ENCODE peak calls at places on chromosomes 6 and 20, in eight cellular contexts. One of them, this sample, is unnamed.

GRCh38 chr6:81215092-81215432 is 537.4 kb downstream of the TENT5A start:
- DNase-seq in iris pigment epithelial cell: no peak
- DNase-seq in Panc1: no peak
- DNase-seq in NCI-H82: no peak
- DNase-seq in GM04504: no peak
- DNase-seq in progenitor cell of endocrine pancreas: no peak
- DNase-seq in GDM1: no peak
- DNase-seq in activated gamma-delta T cell treated with Interleukin-2 at 50 U/mL for 16 hours: no peak
- DNase-seq in this sample: no peak

GRCh38 chr6:11604215-11604614 is 66.7 kb downstream of the TMEM170B start:
- DNase-seq in iris pigment epithelial cell: no peak
- DNase-seq in Panc1: no peak
- DNase-seq in NCI-H82: no peak
- DNase-seq in GM04504: no peak
- DNase-seq in progenitor cell of endocrine pancreas: no peak
- DNase-seq in GDM1: no peak
- DNase-seq in activated gamma-delta T cell treated with Interleukin-2 at 50 U/mL for 16 hours: no peak
- DNase-seq in this sample: no peak

GRCh38 chr6:170454512-170455285 is 98.4 kb downstream of the PSMB1 start:
- DNase-seq in iris pigment epithelial cell: no peak
- DNase-seq in Panc1: no peak
- DNase-seq in NCI-H82: no peak
- DNase-seq in GM04504: no peak
- DNase-seq in progenitor cell of endocrine pancreas: no peak
- DNase-seq in GDM1: no peak
- DNase-seq in activated gamma-delta T cell treated with Interleukin-2 at 50 U/mL for 16 hours: no peak
- DNase-seq in this sample: no peak

GRCh38 chr20:6884114-6884513 is 116.6 kb downstream of the BMP2 start:
- DNase-seq in iris pigment epithelial cell: no peak
- DNase-seq in Panc1: no peak
- DNase-seq in NCI-H82: no peak
- DNase-seq in GM04504: no peak
- DNase-seq in progenitor cell of endocrine pancreas: no peak
- DNase-seq in GDM1: no peak
- DNase-seq in activated gamma-delta T cell treated with Interleukin-2 at 50 U/mL for 16 hours: no peak
- DNase-seq in this sample: no peak

GRCh38 chr20:51054233-51054632 is 31.3 kb upstream of the KCNG1 start:
- DNase-seq in iris pigment epithelial cell: no peak
- DNase-seq in Panc1: no peak
- DNase-seq in NCI-H82: no peak
- DNase-seq in GM04504: no peak
- DNase-seq in progenitor cell of endocrine pancreas: no peak
- DNase-seq in GDM1: no peak
- DNase-seq in activated gamma-delta T cell treated with Interleukin-2 at 50 U/mL for 16 hours: no peak
- DNase-seq in this sample: no peak

GRCh38 chr20:41330343-41330720 is 10.3 kb upstream of the LPIN3 start:
- DNase-seq in iris pigment epithelial cell: peak; percentile 86
- DNase-seq in Panc1: no peak
- DNase-seq in NCI-H82: no peak
- DNase-seq in GM04504: no peak
- DNase-seq in progenitor cell of endocrine pancreas: no peak
- DNase-seq in GDM1: no peak
- DNase-seq in activated gamma-delta T cell treated with Interleukin-2 at 50 U/mL for 16 hours: no peak
- DNase-seq in this sample: no peak

GRCh38 chr6:109485536-109485935 is 2.5 kb upstream of the ZBTB24 start:
- DNase-seq in iris pigment epithelial cell: no peak
- DNase-seq in Panc1: no peak
- DNase-seq in NCI-H82: no peak
- DNase-seq in GM04504: no peak
- DNase-seq in progenitor cell of endocrine pancreas: no peak
- DNase-seq in GDM1: no peak
- DNase-seq in activated gamma-delta T cell treated with Interleukin-2 at 50 U/mL for 16 hours: no peak
- DNase-seq in this sample: no peak

GRCh38 chr20:8209061-8209460 is 77.0 kb downstream of the PLCB1 start:
- DNase-seq in iris pigment epithelial cell: peak; percentile 74
- DNase-seq in Panc1: no peak
- DNase-seq in NCI-H82: no peak
- DNase-seq in GM04504: no peak
- DNase-seq in progenitor cell of endocrine pancreas: no peak
- DNase-seq in GDM1: no peak
- DNase-seq in activated gamma-delta T cell treated with Interleukin-2 at 50 U/mL for 16 hours: no peak
- DNase-seq in this sample: peak; percentile 2

GRCh38 chr6:123352705-123353104 is 284.0 kb downstream of the TRDN start:
- DNase-seq in iris pigment epithelial cell: no peak
- DNase-seq in Panc1: no peak
- DNase-seq in NCI-H82: no peak
- DNase-seq in GM04504: no peak
- DNase-seq in progenitor cell of endocrine pancreas: no peak
- DNase-seq in GDM1: no peak
- DNase-seq in activated gamma-delta T cell treated with Interleukin-2 at 50 U/mL for 16 hours: no peak
- DNase-seq in this sample: no peak

GRCh38 chr6:88359530-88360202 is 193.5 kb upstream of the CNR1 start:
- DNase-seq in iris pigment epithelial cell: no peak
- DNase-seq in Panc1: no peak
- DNase-seq in NCI-H82: peak; percentile 21
- DNase-seq in GM04504: no peak
- DNase-seq in progenitor cell of endocrine pancreas: no peak
- DNase-seq in GDM1: no peak
- DNase-seq in activated gamma-delta T cell treated with Interleukin-2 at 50 U/mL for 16 hours: no peak
- DNase-seq in this sample: no peak

GRCh38 chr6:18491303-18492090 is 104.3 kb downstream of the RNF144B start:
- DNase-seq in iris pigment epithelial cell: peak; percentile 27
- DNase-seq in Panc1: no peak
- DNase-seq in NCI-H82: no peak
- DNase-seq in GM04504: no peak
- DNase-seq in progenitor cell of endocrine pancreas: no peak
- DNase-seq in GDM1: no peak
- DNase-seq in activated gamma-delta T cell treated with Interleukin-2 at 50 U/mL for 16 hours: no peak
- DNase-seq in this sample: no peak

GRCh38 chr6:3575701-3576100 is 118.9 kb upstream of the SLC22A23 start:
- DNase-seq in iris pigment epithelial cell: no peak
- DNase-seq in Panc1: no peak
- DNase-seq in NCI-H82: peak; percentile 18
- DNase-seq in GM04504: no peak
- DNase-seq in progenitor cell of endocrine pancreas: no peak
- DNase-seq in GDM1: no peak
- DNase-seq in activated gamma-delta T cell treated with Interleukin-2 at 50 U/mL for 16 hours: no peak
- DNase-seq in this sample: no peak

GRCh38 chr20:1209447-1210387 is 6.5 kb downstream of the C20orf202 start:
- DNase-seq in iris pigment epithelial cell: peak; percentile 38
- DNase-seq in Panc1: no peak
- DNase-seq in NCI-H82: no peak
- DNase-seq in GM04504: no peak
- DNase-seq in progenitor cell of endocrine pancreas: no peak
- DNase-seq in GDM1: no peak
- DNase-seq in activated gamma-delta T cell treated with Interleukin-2 at 50 U/mL for 16 hours: no peak
- DNase-seq in this sample: no peak

GRCh38 chr20:49573900-49574416 is 6.0 kb upstream of the PTGIS start:
- DNase-seq in iris pigment epithelial cell: peak; percentile 79
- DNase-seq in Panc1: no peak
- DNase-seq in NCI-H82: no peak
- DNase-seq in GM04504: no peak
- DNase-seq in progenitor cell of endocrine pancreas: no peak
- DNase-seq in GDM1: no peak
- DNase-seq in activated gamma-delta T cell treated with Interleukin-2 at 50 U/mL for 16 hours: no peak
- DNase-seq in this sample: no peak

GRCh38 chr6:32148722-32149576 is 2.8 kb downstream of the PRRT1 start:
- DNase-seq in iris pigment epithelial cell: peak; percentile 52
- DNase-seq in Panc1: no peak
- DNase-seq in NCI-H82: no peak
- DNase-seq in GM04504: no peak
- DNase-seq in progenitor cell of endocrine pancreas: no peak
- DNase-seq in GDM1: no peak
- DNase-seq in activated gamma-delta T cell treated with Interleukin-2 at 50 U/mL for 16 hours: peak; percentile 69
- DNase-seq in this sample: peak; percentile 36

GRCh38 chr6:6695711-6696048 is 107.2 kb downstream of the LY86 start:
- DNase-seq in iris pigment epithelial cell: no peak
- DNase-seq in Panc1: no peak
- DNase-seq in NCI-H82: no peak
- DNase-seq in GM04504: no peak
- DNase-seq in progenitor cell of endocrine pancreas: no peak
- DNase-seq in GDM1: no peak
- DNase-seq in activated gamma-delta T cell treated with Interleukin-2 at 50 U/mL for 16 hours: no peak
- DNase-seq in this sample: no peak

GRCh38 chr6:138428943-138429616 is 25.1 kb downstream of the HEBP2 start:
- DNase-seq in iris pigment epithelial cell: peak; percentile 63
- DNase-seq in Panc1: no peak
- DNase-seq in NCI-H82: peak; percentile 65
- DNase-seq in GM04504: peak; percentile 26
- DNase-seq in progenitor cell of endocrine pancreas: no peak
- DNase-seq in GDM1: peak; percentile 8
- DNase-seq in activated gamma-delta T cell treated with Interleukin-2 at 50 U/mL for 16 hours: no peak
- DNase-seq in this sample: peak; percentile 63

GRCh38 chr6:158377866-158378265 is 65.6 kb downstream of the TULP4 start:
- DNase-seq in iris pigment epithelial cell: peak; percentile 85
- DNase-seq in Panc1: no peak
- DNase-seq in NCI-H82: no peak
- DNase-seq in GM04504: no peak
- DNase-seq in progenitor cell of endocrine pancreas: no peak
- DNase-seq in GDM1: no peak
- DNase-seq in activated gamma-delta T cell treated with Interleukin-2 at 50 U/mL for 16 hours: no peak
- DNase-seq in this sample: no peak

GRCh38 chr6:170274713-170275560 is 15.9 kb downstream of the DLL1 start:
- DNase-seq in iris pigment epithelial cell: no peak
- DNase-seq in Panc1: no peak
- DNase-seq in NCI-H82: no peak
- DNase-seq in GM04504: no peak
- DNase-seq in progenitor cell of endocrine pancreas: no peak
- DNase-seq in GDM1: no peak
- DNase-seq in activated gamma-delta T cell treated with Interleukin-2 at 50 U/mL for 16 hours: no peak
- DNase-seq in this sample: no peak

GRCh38 chr6:33430991-33431879 is 11.4 kb downstream of the SYNGAP1 start:
- DNase-seq in iris pigment epithelial cell: peak; percentile 82
- DNase-seq in Panc1: no peak
- DNase-seq in NCI-H82: peak; percentile 81
- DNase-seq in GM04504: no peak
- DNase-seq in progenitor cell of endocrine pancreas: peak; percentile 59
- DNase-seq in GDM1: peak; percentile 72
- DNase-seq in activated gamma-delta T cell treated with Interleukin-2 at 50 U/mL for 16 hours: peak; percentile 85
- DNase-seq in this sample: peak; percentile 92

GRCh38 chr20:12575352-12576095 is 433.2 kb upstream of the SPTLC3 start:
- DNase-seq in iris pigment epithelial cell: no peak
- DNase-seq in Panc1: no peak
- DNase-seq in NCI-H82: peak; percentile 73
- DNase-seq in GM04504: no peak
- DNase-seq in progenitor cell of endocrine pancreas: no peak
- DNase-seq in GDM1: no peak
- DNase-seq in activated gamma-delta T cell treated with Interleukin-2 at 50 U/mL for 16 hours: no peak
- DNase-seq in this sample: no peak

This sample was measured in GM13976.